ENCODE peak calls at places on chromosomes 1 and 21, in eight cellular contexts. V is ovary, T is NB4, N is lung, K is dorsolateral prefrontal cortex, F is GM12878, M is lower lobe of right lung, O is K562. P is an unnamed sample.

GRCh38 chr1:87588445-87588844 is 259.8 kb downstream of the LMO4 start:
- DNase-seq in F (peak), M (no peak), T (peak), K (no peak), V (no peak), O (no peak), N (no peak), P (no peak)

GRCh38 chr1:115712911-115713609 is 55.5 kb downstream of the CASQ2 start:
- DNase-seq in N (no peak), V (no peak), O (no peak), K (no peak), M (no peak), F (no peak), T (no peak), P (no peak)

GRCh38 chr1:3425486-3426215 is 28.8 kb upstream of the ARHGEF16 start:
- DNase-seq in F (no peak), N (no peak), O (no peak), M (no peak), K (no peak), T (no peak), V (no peak), P (no peak)

GRCh38 chr1:39230261-39231190 is 26.0 kb downstream of the MACF1 start:
- DNase-seq in O (no peak), K (no peak), N (no peak), F (peak), V (no peak), M (no peak), T (peak), P (no peak)

GRCh38 chr1:201791051-201791774 is 37.7 kb upstream of the IPO9 start:
- DNase-seq in T (no peak), F (no peak), M (no peak), O (no peak), K (peak), N (no peak), V (no peak), P (no peak)

GRCh38 chr21:35275776-35276175 is 226.7 kb upstream of the RUNX1 start:
- DNase-seq in V (no peak), N (no peak), O (no peak), F (no peak), T (no peak), M (no peak), K (no peak), P (no peak)

GRCh38 chr1:228830954-228831481 is 95.7 kb downstream of the RHOU start:
- DNase-seq in O (no peak), K (no peak), T (peak), F (peak), N (no peak), M (no peak), V (no peak), P (no peak)

GRCh38 chr1:10628685-10629084 is 153.9 kb downstream of the PEX14 start:
- DNase-seq in N (no peak), F (no peak), M (peak), O (no peak), V (peak), K (no peak), T (no peak), P (peak)

GRCh38 chr1:209835782-209836298 is 8.1 kb downstream of the UTP25 start:
- DNase-seq in M (no peak), T (no peak), V (no peak), K (no peak), F (no peak), O (no peak), N (no peak), P (no peak)

GRCh38 chr1:230812568-230812967 is 55.8 kb downstream of the C1orf198 start:
- DNase-seq in N (no peak), K (no peak), V (no peak), F (no peak), O (no peak), M (no peak), T (no peak), P (no peak)

GRCh38 chr21:35932232-35932911 is 128.0 kb downstream of the SETD4 start:
- DNase-seq in N (peak), K (peak), T (peak), M (peak), O (peak), F (peak), V (peak), P (no peak)

GRCh38 chr1:61109158-61109557 is 26.8 kb downstream of the NFIA start:
- DNase-seq in V (no peak), M (no peak), K (no peak), F (no peak), O (no peak), N (no peak), T (no peak), P (no peak)

GRCh38 chr1:64757213-64757612 is 12.3 kb downstream of the RAVER2 start:
- DNase-seq in M (no peak), N (no peak), T (no peak), O (peak), V (no peak), K (no peak), F (no peak), P (no peak)

GRCh38 chr21:44858791-44859190 is 14.7 kb downstream of the PTTG1IP start:
- DNase-seq in O (no peak), V (no peak), K (no peak), N (no peak), M (no peak), T (no peak), F (no peak), P (no peak)

GRCh38 chr1:211902624-211903291 is 72.2 kb upstream of the LPGAT1 start:
- DNase-seq in M (no peak), N (no peak), O (no peak), K (no peak), T (no peak), V (no peak), F (no peak), P (no peak)

GRCh38 chr21:25916226-25916625 is 181.5 kb downstream of the GABPA start:
- DNase-seq in T (no peak), F (no peak), O (no peak), M (no peak), K (no peak), N (no peak), V (no peak), P (no peak)

GRCh38 chr1:115596080-115596795 is 45.5 kb upstream of the VANGL1 start:
- DNase-seq in V (no peak), F (no peak), O (no peak), M (no peak), K (no peak), T (no peak), N (no peak), P (no peak)

GRCh38 chr1:75159154-75159553 is 25.0 kb downstream of the LHX8 start:
- DNase-seq in T (no peak), O (no peak), M (no peak), F (no peak), V (no peak), N (no peak), K (no peak), P (no peak)

GRCh38 chr1:11781298-11781697 is 19.3 kb downstream of the C1orf167 start:
- DNase-seq in N (no peak), K (no peak), F (no peak), O (no peak), V (no peak), T (no peak), M (no peak), P (no peak)

GRCh38 chr1:155193275-155193990 is 14.3 kb downstream of the THBS3 start:
- DNase-seq in O (peak), F (no peak), M (peak), N (peak), T (peak), V (peak), K (peak), P (no peak)

GRCh38 chr1:3404801-3405200 is 49.7 kb upstream of the ARHGEF16 start:
- DNase-seq in N (no peak), T (no peak), K (no peak), F (no peak), O (no peak), M (no peak), V (no peak), P (no peak)

GRCh38 chr1:154608522-154609294 is 722 bp upstream of the ADAR start:
- DNase-seq in F (no peak), T (peak), N (peak), M (no peak), O (peak), K (peak), V (no peak), P (peak)

DNA sequence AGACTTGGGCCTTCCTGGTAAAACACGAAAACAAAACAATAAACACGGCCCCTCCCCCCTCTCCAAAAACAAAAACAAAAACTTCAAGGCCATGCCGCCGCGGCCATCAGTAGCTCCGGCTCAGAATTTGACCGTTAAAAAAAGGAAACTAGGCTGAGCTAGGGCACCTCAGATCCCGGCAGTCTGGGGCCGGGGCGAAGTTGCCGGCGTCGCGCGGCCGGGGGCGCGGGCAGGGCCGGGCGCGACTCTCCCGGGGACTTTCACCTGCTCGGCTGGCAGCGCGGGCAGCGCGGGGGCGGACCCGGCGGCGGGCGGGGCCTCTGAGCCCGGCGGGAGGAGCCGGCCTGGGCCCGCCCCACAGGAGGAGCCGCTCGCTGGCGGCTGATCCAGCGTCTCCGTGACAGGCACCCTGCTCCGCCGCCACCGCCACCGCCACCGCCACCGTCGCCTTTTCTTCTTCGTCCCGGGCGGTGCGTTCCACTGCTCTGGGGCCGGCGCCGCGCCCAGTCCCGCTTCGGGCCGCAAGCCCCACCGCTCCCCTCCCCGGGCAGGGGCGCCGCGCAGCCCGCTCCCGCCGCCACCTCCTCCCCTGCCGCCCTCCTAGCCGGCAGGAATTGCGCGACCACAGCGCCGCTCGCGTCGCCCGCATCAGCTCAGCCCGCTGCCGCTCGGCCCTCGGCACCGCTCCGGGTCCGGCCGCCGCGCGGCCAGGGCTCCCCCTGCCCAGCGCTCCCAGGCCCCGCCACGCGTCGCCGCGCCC is at the start of gene NOS1AP:
- DNase-seq in V (peak), T (peak), K (peak), O (peak), N (peak), M (peak), F (no peak), P (no peak)
- TF ChIP-seq CTCF in V (no peak), T (no peak), K (no peak), O (no peak), N (no peak), M (no peak), F (no peak), P (no peak)

DNA sequence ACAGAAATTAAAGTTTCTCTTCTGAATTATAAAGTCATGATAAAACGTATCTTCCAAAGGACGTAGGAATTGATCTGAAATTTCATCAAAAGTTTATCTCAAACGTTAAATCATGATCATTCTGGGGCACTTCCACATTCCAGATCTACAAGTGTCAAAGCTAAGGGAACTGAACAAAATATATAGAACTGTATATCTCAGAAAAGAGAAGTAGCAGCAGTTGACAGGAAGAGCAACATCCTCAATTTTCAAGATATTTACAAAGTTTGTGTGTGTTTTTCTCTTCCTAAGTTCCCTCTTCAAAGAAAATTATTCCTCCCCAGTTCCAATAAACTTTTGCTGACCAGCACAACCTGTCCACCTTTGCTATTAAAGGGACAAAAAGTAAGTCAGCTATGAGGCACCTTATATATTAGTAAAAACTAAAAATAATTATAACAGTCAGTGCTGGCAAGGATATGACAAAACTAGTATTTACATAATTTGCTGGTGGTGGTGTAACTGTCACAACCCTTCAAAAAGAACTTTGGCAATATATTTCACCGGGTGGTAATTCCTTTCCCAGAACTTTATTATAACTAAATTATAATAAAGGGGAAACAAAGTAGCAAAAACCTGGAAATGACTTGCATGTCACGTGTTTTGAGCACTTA is 38.5 kb upstream of the EYA3 start:
- DNase-seq in K (no peak), N (no peak), T (peak), O (no peak), M (no peak), V (no peak), F (no peak), P (no peak)
- H3K4me3 ChIP-seq in K (no peak), N (no peak), T (peak), O (no peak), M (peak), V (no peak), F (no peak), P (no peak)

GRCh38 chr1:196144588-196144987 is 463.7 kb downstream of the KCNT2 start:
- DNase-seq in N (no peak), M (no peak), O (no peak), F (no peak), V (no peak), T (no peak), K (no peak), P (no peak)

GRCh38 chr1:196152086-196152485 is 456.2 kb downstream of the KCNT2 start:
- DNase-seq in M (no peak), N (no peak), F (no peak), V (no peak), O (peak), T (no peak), K (no peak), P (peak)

GRCh38 chr1:196152975-196153374 is 455.3 kb downstream of the KCNT2 start:
- DNase-seq in T (peak), V (no peak), M (no peak), K (no peak), N (no peak), O (no peak), F (no peak), P (no peak)

GRCh38 chr1:196147530-196147929 is 460.7 kb downstream of the KCNT2 start:
- DNase-seq in V (no peak), N (no peak), F (no peak), T (no peak), K (no peak), M (no peak), O (no peak), P (no peak)

DNA sequence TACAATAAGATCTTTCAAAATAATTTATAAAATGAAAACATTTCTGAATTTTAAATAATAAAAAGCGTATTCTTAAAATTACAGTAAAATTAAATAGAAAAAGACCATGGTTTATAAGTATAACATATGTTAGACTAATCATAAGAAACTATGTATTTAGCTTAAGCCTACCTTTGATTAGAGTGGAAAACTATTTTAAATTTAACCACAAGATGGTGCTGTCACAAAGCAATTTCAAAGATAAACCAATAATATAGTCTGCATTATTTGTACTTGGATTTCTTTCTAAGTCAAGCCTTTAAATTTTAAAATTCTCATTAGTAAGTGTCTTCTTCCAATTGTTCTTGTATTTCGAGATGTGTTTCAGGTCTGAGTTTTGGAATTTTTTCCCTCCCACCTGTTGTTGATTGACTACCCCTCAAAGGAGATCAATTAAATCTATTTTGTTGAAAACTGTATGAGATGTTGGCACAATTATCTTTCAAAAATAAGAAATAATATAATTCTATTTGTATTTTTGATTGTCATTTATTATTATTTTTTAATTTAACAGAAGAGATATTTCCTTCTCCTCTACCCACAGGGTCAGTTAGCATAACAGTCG is 459.8 kb downstream of the KCNT2 start:
- DNase-seq in V (no peak), M (no peak), O (peak), K (no peak), N (no peak), T (peak), F (no peak), P (peak)
- TF ChIP-seq CTCF in V (no peak), M (peak), O (peak), K (peak), N (no peak), T (no peak), F (peak), P (peak)

GRCh38 chr1:225434041-225434440 is 6.2 kb upstream of the LBR start:
- DNase-seq in O (no peak), M (no peak), V (no peak), F (no peak), K (no peak), N (no peak), T (no peak), P (no peak)

GRCh38 chr1:225435487-225435886 is 7.6 kb upstream of the LBR start:
- DNase-seq in K (no peak), N (no peak), V (no peak), T (no peak), F (no peak), M (no peak), O (no peak), P (no peak)

GRCh38 chr1:225437710-225438437 is 10.0 kb upstream of the LBR start:
- DNase-seq in T (no peak), F (no peak), V (no peak), M (no peak), O (peak), K (no peak), N (no peak), P (no peak)

GRCh38 chr1:225440380-225440957 is 12.6 kb upstream of the LBR start:
- DNase-seq in O (no peak), K (no peak), T (no peak), N (no peak), V (no peak), F (no peak), M (no peak), P (no peak)

GRCh38 chr1:225435957-225436392 is 8.1 kb upstream of the LBR start:
- DNase-seq in T (no peak), K (no peak), V (no peak), M (no peak), F (no peak), O (peak), N (no peak), P (no peak)
- H3K4me3 ChIP-seq in T (no peak), K (no peak), V (no peak), M (no peak), F (no peak), O (no peak), N (no peak), P (no peak)

GRCh38 chr1:41888756-41889155 is 30.0 kb downstream of the HIVEP3 start:
- DNase-seq in K (no peak), V (no peak), F (no peak), M (no peak), N (no peak), O (no peak), T (no peak), P (no peak)

GRCh38 chr1:41892211-41892840 is 26.4 kb downstream of the HIVEP3 start:
- DNase-seq in K (no peak), T (no peak), N (no peak), V (no peak), M (no peak), F (no peak), O (no peak), P (no peak)

GRCh38 chr1:41889506-41890414 is 29.0 kb downstream of the HIVEP3 start:
- DNase-seq in O (no peak), F (no peak), V (no peak), T (no peak), M (no peak), K (no peak), N (no peak), P (no peak)

GRCh38 chr1:41890841-41891311 is 27.8 kb downstream of the HIVEP3 start:
- DNase-seq in K (no peak), F (no peak), M (no peak), N (no peak), V (no peak), T (no peak), O (peak), P (no peak)

DNA sequence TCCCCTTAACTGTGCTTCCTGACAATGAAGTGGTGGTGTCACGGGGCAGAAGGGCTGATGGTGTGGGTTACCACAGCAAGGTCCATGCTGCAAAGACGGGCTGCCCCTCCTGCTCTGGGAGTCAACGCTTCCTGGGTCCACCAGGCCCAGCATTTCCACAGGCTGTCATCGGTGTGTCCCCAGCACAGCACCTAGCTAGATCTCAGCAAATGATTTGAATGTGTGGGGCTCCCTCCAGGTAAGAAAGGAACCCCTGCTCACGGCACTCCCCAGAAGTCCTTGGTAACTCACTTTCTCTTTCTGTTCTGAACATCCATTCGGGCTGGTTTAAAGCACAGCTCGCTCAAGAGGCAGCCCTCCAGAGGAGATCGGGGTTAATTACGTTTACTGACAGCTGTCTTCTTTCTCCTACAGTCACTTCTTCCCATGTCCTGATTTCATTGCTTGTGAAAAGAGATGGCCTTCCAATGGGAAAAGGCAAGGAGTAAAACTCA is 27.3 kb downstream of the HIVEP3 start:
- DNase-seq in M (peak), V (no peak), O (peak), T (peak), K (no peak), N (no peak), F (peak), P (no peak)
- TF ChIP-seq CTCF in M (peak), V (no peak), O (peak), T (no peak), K (no peak), N (no peak), F (peak), P (no peak)